ENCODE peak calls at places on chromosome 20, in ten cellular contexts. V is DND-41, O is GM23248, P is fibroblast of lung, K is K562, R is IMR-90, E is hepatocyte, L is osteoblast, I is GM12878, H is OCI-LY7. B is an unnamed sample.

GRCh38 chr20:53003420-53003819 is 31.3 kb downstream of the TSHZ2 start:
- DNase-seq in V (no peak), E (no peak), K (no peak), I (no peak), R (no peak), P (no peak), H (no peak), L (no peak), O (peak; percentile 64), B (no peak)

GRCh38 chr20:63396300-63396699 is 35.2 kb upstream of the CHRNA4 start:
- DNase-seq in K (no peak), O (no peak), E (no peak), H (no peak), I (no peak), L (no peak), V (no peak), R (no peak), P (no peak), B (no peak)

GRCh38 chr20:44470327-44470726 is 5.3 kb upstream of the TTPAL start:
- DNase-seq in I (no peak), R (no peak), O (no peak), L (no peak), P (no peak), H (no peak), K (no peak), V (no peak), E (no peak), B (no peak)

GRCh38 chr20:55580475-55580874 is 424.8 kb downstream of the CBLN4 start:
- DNase-seq in K (no peak), H (no peak), E (no peak), O (no peak), R (no peak), P (no peak), V (no peak), L (no peak), I (no peak), B (no peak)

GRCh38 chr20:19934792-19935491 is 82.2 kb upstream of the NAA20 start:
- DNase-seq in O (no peak), L (no peak), K (no peak), H (no peak), P (no peak), I (no peak), E (peak; percentile 22), V (no peak), R (no peak), B (peak; percentile 78)

GRCh38 chr20:54772931-54773642 is 297.7 kb downstream of the DOK5 start:
- DNase-seq in I (no peak), R (no peak), H (no peak), P (no peak), O (no peak), V (no peak), L (no peak), K (no peak), E (no peak), B (no peak)

GRCh38 chr20:44704551-44704971 is 10.6 kb upstream of the CCN5 start:
- DNase-seq in I (no peak), R (peak; percentile 79), E (no peak), L (peak; percentile 92), V (no peak), H (no peak), P (peak; percentile 77), K (no peak), O (peak; percentile 77), B (no peak)

GRCh38 chr20:36085686-36086267 is 68.8 kb upstream of the EPB41L1 start:
- DNase-seq in H (no peak), E (peak; percentile 85), P (peak; percentile 56), K (peak; percentile 91), I (no peak), O (peak; percentile 78), V (no peak), R (peak; percentile 60), L (peak; percentile 89), B (no peak)

GRCh38 chr20:35866446-35867202 is 87.7 kb downstream of the SCAND1 start:
- DNase-seq in I (no peak), K (no peak), R (peak; percentile 81), V (no peak), L (peak; percentile 58), H (no peak), O (peak; percentile 62), E (no peak), P (no peak), B (no peak)

GRCh38 chr20:15396026-15396425 is 1058.6 kb upstream of the FLRT3 start:
- DNase-seq in L (no peak), V (no peak), O (no peak), I (no peak), P (no peak), E (no peak), R (no peak), K (no peak), H (no peak), B (no peak)

GRCh38 chr20:6058684-6059295 is 4.9 kb upstream of the LRRN4 start:
- DNase-seq in I (no peak), V (no peak), O (no peak), L (peak; percentile 47), P (no peak), R (no peak), E (peak; percentile 38), K (no peak), H (no peak), B (no peak)

GRCh38 chr20:16539280-16539679 is 34.0 kb downstream of the KIF16B start:
- DNase-seq in K (no peak), R (peak; percentile 9), V (no peak), I (no peak), H (no peak), L (no peak), P (peak; percentile 19), E (peak; percentile 53), O (no peak), B (no peak)

GRCh38 chr20:62151225-62151624 is 7.7 kb downstream of the SS18L1 start:
- DNase-seq in H (no peak), O (no peak), K (no peak), R (no peak), E (no peak), V (no peak), P (no peak), L (peak; percentile 62), I (no peak), B (no peak)
- H4K20me1 ChIP-seq in H (no peaks in the 10 kb centered on the region), O (peaks cover 7% of the 10 kb centered on the region), K (peaks cover 37% of the 10 kb centered on the region), R (peaks cover 88% of the 10 kb centered on the region), E (peaks cover 67% of the 10 kb centered on the region), V (peaks cover 93% of the 10 kb centered on the region), P (peaks cover 2% of the 10 kb centered on the region), L (peaks cover 77% of the 10 kb centered on the region), I (no peaks in the 10 kb centered on the region), B (peaks cover 70% of the 10 kb centered on the region)

GRCh38 chr20:34060970-34061369 is 51.1 kb downstream of the EIF2S2 start:
- DNase-seq in I (no peak), K (no peak), E (no peak), O (no peak), L (no peak), V (no peak), R (no peak), H (no peak), P (no peak), B (no peak)
- H4K20me1 ChIP-seq in I (peaks cover 9% of the 10 kb centered on the region), K (peaks cover 24% of the 10 kb centered on the region), E (peaks cover 92% of the 10 kb centered on the region), O (peaks cover 14% of the 10 kb centered on the region), L (peaks cover 84% of the 10 kb centered on the region), V (peaks cover 93% of the 10 kb centered on the region), R (peaks cover 91% of the 10 kb centered on the region), H (peaks cover 8% of the 10 kb centered on the region), P (peaks cover 1% of the 10 kb centered on the region), B (peaks cover 19% of the 10 kb centered on the region)

DNA sequence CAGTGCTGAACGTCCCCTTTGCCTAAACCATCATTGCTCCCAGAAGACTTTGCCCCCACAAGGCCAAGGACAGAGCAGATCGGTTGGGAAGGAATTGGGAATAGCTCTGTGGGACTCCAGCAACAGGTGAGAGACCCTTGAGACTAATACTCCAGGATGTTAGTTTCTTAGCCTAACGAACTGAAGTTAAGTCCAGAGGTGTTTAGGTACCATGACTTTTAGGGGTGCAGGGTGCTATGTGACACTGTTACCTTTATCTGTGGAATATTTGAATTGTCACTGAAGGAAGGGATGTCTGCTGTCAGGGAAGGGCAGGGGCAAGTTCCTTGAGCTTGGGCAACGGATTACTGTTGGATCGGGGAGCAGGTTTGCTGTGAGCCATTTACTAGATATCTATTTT is 1.9 kb downstream of the BLCAP start:
- DNase-seq in K (no peak), L (no peak), P (no peak), I (no peak), R (no peak), V (no peak), O (peak; percentile 9), H (no peak), E (no peak), B (no peak)
- H4K20me1 ChIP-seq in K (no peaks in the 10 kb centered on the region), L (peaks cover 52% of the 10 kb centered on the region), P (peaks cover 2% of the 10 kb centered on the region), I (peaks cover 7% of the 10 kb centered on the region), R (peaks cover 55% of the 10 kb centered on the region), V (peaks cover 39% of the 10 kb centered on the region), O (peaks cover 21% of the 10 kb centered on the region), H (peaks cover 12% of the 10 kb centered on the region), E (peaks cover 35% of the 10 kb centered on the region), B (peaks cover 32% of the 10 kb centered on the region)

GRCh38 chr20:41300383-41300782 is 17.1 kb downstream of the ZHX3 start:
- DNase-seq in E (no peak), K (no peak), V (no peak), O (no peak), L (no peak), R (no peak), I (no peak), P (no peak), H (no peak), B (no peak)
- H4K20me1 ChIP-seq in E (no peaks in the 10 kb centered on the region), K (no peaks in the 10 kb centered on the region), V (peaks cover 8% of the 10 kb centered on the region), O (peaks cover 13% of the 10 kb centered on the region), L (peaks cover 55% of the 10 kb centered on the region), R (peaks cover 61% of the 10 kb centered on the region), I (no peaks in the 10 kb centered on the region), P (no peaks in the 10 kb centered on the region), H (no peaks in the 10 kb centered on the region), B (peaks cover 30% of the 10 kb centered on the region)

GRCh38 chr20:47610247-47610944 is 108.7 kb downstream of the NCOA3 start:
- DNase-seq in I (peak; percentile 33), R (peak; percentile 92), E (peak; percentile 45), P (peak; percentile 79), V (no peak), H (peak; percentile 37), L (peak; percentile 86), K (peak; percentile 75), O (peak; percentile 94), B (no peak)
- H4K20me1 ChIP-seq in I (no peaks in the 10 kb centered on the region), R (no peaks in the 10 kb centered on the region), E (no peaks in the 10 kb centered on the region), P (no peaks in the 10 kb centered on the region), V (no peaks in the 10 kb centered on the region), H (peaks cover 7% of the 10 kb centered on the region), L (no peaks in the 10 kb centered on the region), K (no peaks in the 10 kb centered on the region), O (no peaks in the 10 kb centered on the region), B (no peaks in the 10 kb centered on the region)

GRCh38 chr20:1909097-1909496 is 13.9 kb downstream of the SIRPA start:
- DNase-seq in P (no peak), O (no peak), H (no peak), R (no peak), K (no peak), L (no peak), E (no peak), I (no peak), V (peak; percentile 45), B (no peak)
- H4K20me1 ChIP-seq in P (no peaks in the 10 kb centered on the region), O (peaks cover 3% of the 10 kb centered on the region), H (no peaks in the 10 kb centered on the region), R (peaks cover 63% of the 10 kb centered on the region), K (no peaks in the 10 kb centered on the region), L (peaks cover 75% of the 10 kb centered on the region), E (no peaks in the 10 kb centered on the region), I (no peaks in the 10 kb centered on the region), V (no peaks in the 10 kb centered on the region), B (no peaks in the 10 kb centered on the region)

B was measured in Karpas-422.